ENCODE peak calls at places on chromosome X, in six cellular contexts. One of them, this sample, is unnamed.

GRCh38 chrX:15059488-15059887 is 186.3 kb downstream of the MOSPD2 start:
- DNase-seq in ovary: no peak
- DNase-seq in stimulated activated CD8-positive, alpha-beta memory T cell treated with anti-CD3 and anti-CD28 coated beads, Interleukin-4, amount 100 ng/mL, for 1 hour: no peak
- DNase-seq in kidney tubule cell: no peak
- DNase-seq in G401: no peak
- DNase-seq in mesendoderm: peak; percentile 21
- DNase-seq in this sample: no peak

GRCh38 chrX:119688856-119689455 is 4.0 kb downstream of the SEPTIN6 start:
- DNase-seq in kidney tubule cell: no peak
- DNase-seq in ovary: no peak
- DNase-seq in G401: no peak
- DNase-seq in stimulated activated CD8-positive, alpha-beta memory T cell treated with anti-CD3 and anti-CD28 coated beads, Interleukin-4, amount 100 ng/mL, for 1 hour: no peak
- DNase-seq in mesendoderm: no peak
- DNase-seq in this sample: no peak

GRCh38 chrX:134711135-134711941 is 53.1 kb upstream of the PLAC1 start:
- DNase-seq in ovary: no peak
- DNase-seq in mesendoderm: no peak
- DNase-seq in G401: no peak
- DNase-seq in stimulated activated CD8-positive, alpha-beta memory T cell treated with anti-CD3 and anti-CD28 coated beads, Interleukin-4, amount 100 ng/mL, for 1 hour: no peak
- DNase-seq in kidney tubule cell: no peak
- DNase-seq in this sample: no peak

GRCh38 chrX:51641421-51642021 is 22.8 kb upstream of the CENPVL3 start:
- DNase-seq in stimulated activated CD8-positive, alpha-beta memory T cell treated with anti-CD3 and anti-CD28 coated beads, Interleukin-4, amount 100 ng/mL, for 1 hour: no peak
- DNase-seq in ovary: no peak
- DNase-seq in mesendoderm: peak; percentile 69
- DNase-seq in G401: peak; percentile 65
- DNase-seq in kidney tubule cell: peak; percentile 45
- DNase-seq in this sample: peak; percentile 6

GRCh38 chrX:101595739-101596419 is 21.9 kb downstream of the ARMCX6 start:
- DNase-seq in kidney tubule cell: peak; percentile 70
- DNase-seq in G401: peak; percentile 65
- DNase-seq in ovary: no peak
- DNase-seq in stimulated activated CD8-positive, alpha-beta memory T cell treated with anti-CD3 and anti-CD28 coated beads, Interleukin-4, amount 100 ng/mL, for 1 hour: no peak
- DNase-seq in mesendoderm: peak; percentile 88
- DNase-seq in this sample: peak; percentile 40

GRCh38 chrX:73563740-73564073 is 710 bp downstream of the CHIC1 start:
- DNase-seq in ovary: no peak
- DNase-seq in stimulated activated CD8-positive, alpha-beta memory T cell treated with anti-CD3 and anti-CD28 coated beads, Interleukin-4, amount 100 ng/mL, for 1 hour: no peak
- DNase-seq in mesendoderm: no peak
- DNase-seq in G401: peak; percentile 51
- DNase-seq in kidney tubule cell: peak; percentile 26
- DNase-seq in this sample: no peak

GRCh38 chrX:69493193-69493592 is 10.9 kb upstream of the NALF2 start:
- DNase-seq in ovary: no peak
- DNase-seq in kidney tubule cell: peak; percentile 39
- DNase-seq in G401: peak; percentile 58
- DNase-seq in mesendoderm: peak; percentile 74
- DNase-seq in stimulated activated CD8-positive, alpha-beta memory T cell treated with anti-CD3 and anti-CD28 coated beads, Interleukin-4, amount 100 ng/mL, for 1 hour: no peak
- DNase-seq in this sample: no peak

GRCh38 chrX:123884809-123885408 is 25.1 kb downstream of the XIAP start:
- DNase-seq in mesendoderm: peak; percentile 37
- DNase-seq in G401: peak; percentile 62
- DNase-seq in stimulated activated CD8-positive, alpha-beta memory T cell treated with anti-CD3 and anti-CD28 coated beads, Interleukin-4, amount 100 ng/mL, for 1 hour: no peak
- DNase-seq in kidney tubule cell: peak; percentile 58
- DNase-seq in ovary: no peak
- DNase-seq in this sample: no peak

GRCh38 chrX:40158036-40158706 is 60.4 kb upstream of the BCOR start:
- DNase-seq in kidney tubule cell: peak; percentile 44
- DNase-seq in mesendoderm: peak; percentile 34
- DNase-seq in G401: no peak
- DNase-seq in ovary: peak; percentile 64
- DNase-seq in stimulated activated CD8-positive, alpha-beta memory T cell treated with anti-CD3 and anti-CD28 coated beads, Interleukin-4, amount 100 ng/mL, for 1 hour: no peak
- DNase-seq in this sample: no peak

GRCh38 chrX:13266641-13267420 is 53.0 kb downstream of the ATXN3L start:
- DNase-seq in stimulated activated CD8-positive, alpha-beta memory T cell treated with anti-CD3 and anti-CD28 coated beads, Interleukin-4, amount 100 ng/mL, for 1 hour: no peak
- DNase-seq in mesendoderm: peak; percentile 28
- DNase-seq in ovary: no peak
- DNase-seq in G401: no peak
- DNase-seq in kidney tubule cell: peak; percentile 11
- DNase-seq in this sample: no peak

GRCh38 chrX:71493111-71493613 is 39.7 kb upstream of the OGT start:
- DNase-seq in stimulated activated CD8-positive, alpha-beta memory T cell treated with anti-CD3 and anti-CD28 coated beads, Interleukin-4, amount 100 ng/mL, for 1 hour: no peak
- DNase-seq in mesendoderm: no peak
- DNase-seq in ovary: peak; percentile 47
- DNase-seq in G401: no peak
- DNase-seq in kidney tubule cell: no peak
- DNase-seq in this sample: no peak